ENCODE peak calls at places on chromosomes 4 and X, in five cellular contexts. R, G, A, V and B are unnamed samples.

GRCh38 chr4:122150896-122151295 is 1.2 kb upstream of the BLTP1 start:
- DNase-seq in R (no peak), G (no peak), A (no peak), V (no peak), B (no peak)

GRCh38 chrX:27884654-27885053 is 76.9 kb downstream of the MAGEB10 start:
- DNase-seq in R (no peak), G (no peak), A (no peak), V (no peak), B (no peak)

GRCh38 chr4:111198426-111198825 is 575.5 kb upstream of the PITX2 start:
- DNase-seq in R (no peak), G (no peak), A (no peak), V (no peak), B (no peak)

GRCh38 chr4:6576512-6576911 is 1.5 kb downstream of the MAN2B2 start:
- DNase-seq in R (no peak), G (no peak), A (no peak), V (peak; percentile 41), B (no peak)

GRCh38 chrX:48648299-48648698 is 35.3 kb upstream of the WAS start:
- DNase-seq in R (peak; percentile 28), G (peak; percentile 24), A (peak; percentile 36), V (no peak), B (no peak)

GRCh38 chr4:25144870-25145481 is 15.3 kb downstream of the SEPSECS start:
- DNase-seq in R (peak; percentile 28), G (no peak), A (peak; percentile 18), V (no peak), B (no peak)

GRCh38 chr4:81509822-81510221 is 38.1 kb upstream of the RASGEF1B start:
- DNase-seq in R (no peak), G (no peak), A (no peak), V (no peak), B (no peak)

GRCh38 chrX:150897371-150898319 is 823 bp downstream of the CD99L2 start:
- DNase-seq in R (peak; percentile 4), G (peak; percentile 65), A (no peak), V (peak; percentile 47), B (no peak)

GRCh38 chrX:27336466-27337091 is 126.6 kb downstream of the PPP4R3C start:
- DNase-seq in R (peak; percentile 13), G (peak; percentile 54), A (peak; percentile 1), V (no peak), B (no peak)

GRCh38 chrX:46279925-46280313 is 265.3 kb downstream of the ZNF674 start:
- DNase-seq in R (no peak), G (no peak), A (peak; percentile 59), V (no peak), B (no peak)

GRCh38 chrX:84336646-84337045 is 148.6 kb upstream of the RPS6KA6 start:
- DNase-seq in R (no peak), G (no peak), A (no peak), V (no peak), B (no peak)

GRCh38 chrX:134236690-134237362 is at the start of gene CCDC160:
- DNase-seq in R (peak; percentile 17), G (peak; percentile 24), A (peak; percentile 62), V (no peak), B (no peak)

GRCh38 chr4:682490-683172 is 6.3 kb downstream of the SLC49A3 start:
- DNase-seq in R (no peak), G (no peak), A (no peak), V (no peak), B (no peak)

GRCh38 chr4:122666527-122667245 is 45.8 kb upstream of the IL21 start:
- DNase-seq in R (no peak), G (no peak), A (peak; percentile 65), V (no peak), B (peak; percentile 75)

GRCh38 chr4:184364100-184364921 is 110.0 kb downstream of the IRF2 start:
- DNase-seq in R (no peak), G (no peak), A (no peak), V (no peak), B (no peak)

GRCh38 chr4:140357868-140358267 is 15.6 kb upstream of the SCOC start:
- DNase-seq in R (no peak), G (no peak), A (no peak), V (no peak), B (no peak)

GRCh38 chr4:141124224-141124623 is 9.0 kb downstream of the RNF150 start:
- DNase-seq in R (no peak), G (no peak), A (no peak), V (no peak), B (no peak)

GRCh38 chr4:11138964-11139363 is 289.7 kb downstream of the HS3ST1 start:
- DNase-seq in R (no peak), G (no peak), A (no peak), V (no peak), B (no peak)

GRCh38 chrX:84340981-84341380 is 153.0 kb upstream of the RPS6KA6 start:
- DNase-seq in R (no peak), G (no peak), A (peak; percentile 3), V (no peak), B (no peak)

GRCh38 chr4:145176641-145177432 is 3.6 kb downstream of the OTUD4 start:
- DNase-seq in R (no peak), G (no peak), A (no peak), V (no peak), B (no peak)

GRCh38 chr4:129474698-129475097 is 378.7 kb downstream of the C4orf33 start:
- DNase-seq in R (no peak), G (no peak), A (no peak), V (no peak), B (no peak)

GRCh38 chrX:69556094-69557011 is 52.2 kb downstream of the NALF2 start:
- DNase-seq in R (no peak), G (no peak), A (no peak), V (no peak), B (no peak)

GRCh38 chr4:63814171-63814964 is 594.9 kb downstream of the TECRL start:
- DNase-seq in R (no peak), G (no peak), A (no peak), V (no peak), B (no peak)

GRCh38 chr4:19146038-19146437 is 1105.7 kb upstream of the SLIT2 start:
- DNase-seq in R (no peak), G (no peak), A (no peak), V (no peak), B (no peak)

GRCh38 chrX:153477458-153477857 is 7.1 kb upstream of the HAUS7 start:
- DNase-seq in R (no peak), G (no peak), A (no peak), V (no peak), B (no peak)

GRCh38 chr4:8709729-8710360 is 117.3 kb downstream of the CPZ start:
- DNase-seq in R (no peak), G (no peak), A (no peak), V (no peak), B (no peak)

GRCh38 chr4:87527446-87528240 is 1.5 kb downstream of the SPARCL1 start:
- DNase-seq in R (no peak), G (no peak), A (no peak), V (no peak), B (no peak)

GRCh38 chr4:5554376-5554775 is 154.0 kb downstream of the EVC2 start:
- DNase-seq in R (no peak), G (no peak), A (no peak), V (no peak), B (no peak)

GRCh38 chrX:115535421-115535820 is 25.6 kb upstream of the PLS3 start:
- DNase-seq in R (no peak), G (no peak), A (no peak), V (no peak), B (no peak)

GRCh38 chr4:69549651-69550050 is 53.9 kb upstream of the UGT2B4 start:
- DNase-seq in R (no peak), G (no peak), A (no peak), V (no peak), B (no peak)

GRCh38 chr4:91914176-91914804 is 389.5 kb upstream of the GRID2 start:
- DNase-seq in R (no peak), G (no peak), A (no peak), V (no peak), B (no peak)

GRCh38 chr4:36321176-36321575 is 39.8 kb downstream of the DTHD1 start:
- DNase-seq in R (no peak), G (no peak), A (no peak), V (no peak), B (no peak)